ENCODE peak calls at places on chromosomes 6 and 20, in nine cellular contexts. One of them, this sample, is unnamed.

GRCh38 chr6:1593958-1594314 is 15.8 kb upstream of the FOXC1 start:
- DNase-seq in NCI-H1092 treated with DMSO at 0.1 percent for 48 hours: no peak
- DNase-seq in tibial artery: no peak
- DNase-seq in bronchial epithelial cell: no peak
- DNase-seq in GM10248: no peak
- DNase-seq in neural crest cell: no peak
- DNase-seq in iris pigment epithelial cell: no peak
- DNase-seq in epithelial cell of esophagus: no peak
- DNase-seq in mammary epithelial cell: peak
- DNase-seq in this sample: no peak

GRCh38 chr20:5531318-5532081 is 214.7 kb upstream of the PROKR2 start:
- DNase-seq in NCI-H1092 treated with DMSO at 0.1 percent for 48 hours: no peak
- DNase-seq in tibial artery: peak
- DNase-seq in bronchial epithelial cell: peak
- DNase-seq in GM10248: no peak
- DNase-seq in neural crest cell: no peak
- DNase-seq in iris pigment epithelial cell: peak
- DNase-seq in epithelial cell of esophagus: peak
- DNase-seq in mammary epithelial cell: peak
- DNase-seq in this sample: no peak

GRCh38 chr6:20403766-20404640 is 2.3 kb downstream of the E2F3 start:
- DNase-seq in NCI-H1092 treated with DMSO at 0.1 percent for 48 hours: peak
- DNase-seq in tibial artery: peak
- DNase-seq in bronchial epithelial cell: peak
- DNase-seq in GM10248: peak
- DNase-seq in neural crest cell: peak
- DNase-seq in iris pigment epithelial cell: peak
- DNase-seq in epithelial cell of esophagus: peak
- DNase-seq in mammary epithelial cell: peak
- DNase-seq in this sample: peak

GRCh38 chr6:37493047-37493995 is 6.4 kb downstream of the CCDC167 start:
- DNase-seq in NCI-H1092 treated with DMSO at 0.1 percent for 48 hours: peak
- DNase-seq in tibial artery: no peak
- DNase-seq in bronchial epithelial cell: no peak
- DNase-seq in GM10248: no peak
- DNase-seq in neural crest cell: no peak
- DNase-seq in iris pigment epithelial cell: no peak
- DNase-seq in epithelial cell of esophagus: no peak
- DNase-seq in mammary epithelial cell: no peak
- DNase-seq in this sample: no peak

GRCh38 chr6:13216236-13216933 is 112.0 kb downstream of the TBC1D7 start:
- DNase-seq in NCI-H1092 treated with DMSO at 0.1 percent for 48 hours: no peak
- DNase-seq in tibial artery: no peak
- DNase-seq in bronchial epithelial cell: no peak
- DNase-seq in GM10248: no peak
- DNase-seq in neural crest cell: no peak
- DNase-seq in iris pigment epithelial cell: no peak
- DNase-seq in epithelial cell of esophagus: peak
- DNase-seq in mammary epithelial cell: no peak
- DNase-seq in this sample: no peak

GRCh38 chr6:28137458-28138020 is 4.1 kb upstream of the ZKSCAN8 start:
- DNase-seq in NCI-H1092 treated with DMSO at 0.1 percent for 48 hours: no peak
- DNase-seq in tibial artery: no peak
- DNase-seq in bronchial epithelial cell: peak
- DNase-seq in GM10248: peak
- DNase-seq in neural crest cell: no peak
- DNase-seq in iris pigment epithelial cell: no peak
- DNase-seq in epithelial cell of esophagus: peak
- DNase-seq in mammary epithelial cell: no peak
- DNase-seq in this sample: no peak

GRCh38 chr20:38460040-38460623 is 12.5 kb upstream of the RALGAPB start:
- DNase-seq in NCI-H1092 treated with DMSO at 0.1 percent for 48 hours: no peak
- DNase-seq in tibial artery: no peak
- DNase-seq in bronchial epithelial cell: peak
- DNase-seq in GM10248: no peak
- DNase-seq in neural crest cell: no peak
- DNase-seq in iris pigment epithelial cell: peak
- DNase-seq in epithelial cell of esophagus: peak
- DNase-seq in mammary epithelial cell: peak
- DNase-seq in this sample: peak

GRCh38 chr6:75424610-75425548 is 68.7 kb downstream of the FILIP1 start:
- DNase-seq in NCI-H1092 treated with DMSO at 0.1 percent for 48 hours: no peak
- DNase-seq in tibial artery: no peak
- DNase-seq in bronchial epithelial cell: peak
- DNase-seq in GM10248: no peak
- DNase-seq in neural crest cell: no peak
- DNase-seq in iris pigment epithelial cell: peak
- DNase-seq in epithelial cell of esophagus: peak
- DNase-seq in mammary epithelial cell: no peak
- DNase-seq in this sample: no peak

GRCh38 chr6:144993870-144994269 is 708.7 kb downstream of the UTRN start:
- DNase-seq in NCI-H1092 treated with DMSO at 0.1 percent for 48 hours: no peak
- DNase-seq in tibial artery: no peak
- DNase-seq in bronchial epithelial cell: peak
- DNase-seq in GM10248: no peak
- DNase-seq in neural crest cell: no peak
- DNase-seq in iris pigment epithelial cell: peak
- DNase-seq in epithelial cell of esophagus: peak
- DNase-seq in mammary epithelial cell: no peak
- DNase-seq in this sample: no peak

GRCh38 chr20:32482251-32483220 is 102.6 kb downstream of the NOL4L start:
- DNase-seq in NCI-H1092 treated with DMSO at 0.1 percent for 48 hours: no peak
- DNase-seq in tibial artery: peak
- DNase-seq in bronchial epithelial cell: no peak
- DNase-seq in GM10248: no peak
- DNase-seq in neural crest cell: peak
- DNase-seq in iris pigment epithelial cell: no peak
- DNase-seq in epithelial cell of esophagus: peak
- DNase-seq in mammary epithelial cell: peak
- DNase-seq in this sample: no peak

GRCh38 chr20:15491564-15491963 is 1081.7 kb downstream of the KIF16B start:
- DNase-seq in NCI-H1092 treated with DMSO at 0.1 percent for 48 hours: no peak
- DNase-seq in tibial artery: no peak
- DNase-seq in bronchial epithelial cell: peak
- DNase-seq in GM10248: no peak
- DNase-seq in neural crest cell: no peak
- DNase-seq in iris pigment epithelial cell: no peak
- DNase-seq in epithelial cell of esophagus: peak
- DNase-seq in mammary epithelial cell: peak
- DNase-seq in this sample: no peak

GRCh38 chr6:42314571-42314950 is 96.9 kb upstream of the MRPS10 start:
- DNase-seq in NCI-H1092 treated with DMSO at 0.1 percent for 48 hours: no peak
- DNase-seq in tibial artery: no peak
- DNase-seq in bronchial epithelial cell: no peak
- DNase-seq in GM10248: no peak
- DNase-seq in neural crest cell: no peak
- DNase-seq in iris pigment epithelial cell: no peak
- DNase-seq in epithelial cell of esophagus: peak
- DNase-seq in mammary epithelial cell: no peak
- DNase-seq in this sample: no peak

GRCh38 chr20:12371955-12372354 is 454.3 kb downstream of the BTBD3 start:
- DNase-seq in NCI-H1092 treated with DMSO at 0.1 percent for 48 hours: peak
- DNase-seq in tibial artery: no peak
- DNase-seq in bronchial epithelial cell: no peak
- DNase-seq in GM10248: no peak
- DNase-seq in neural crest cell: no peak
- DNase-seq in iris pigment epithelial cell: no peak
- DNase-seq in epithelial cell of esophagus: no peak
- DNase-seq in mammary epithelial cell: no peak
- DNase-seq in this sample: no peak

GRCh38 chr6:73586416-73586974 is 65.7 kb upstream of the EEF1A1 start:
- DNase-seq in NCI-H1092 treated with DMSO at 0.1 percent for 48 hours: no peak
- DNase-seq in tibial artery: peak
- DNase-seq in bronchial epithelial cell: no peak
- DNase-seq in GM10248: no peak
- DNase-seq in neural crest cell: no peak
- DNase-seq in iris pigment epithelial cell: peak
- DNase-seq in epithelial cell of esophagus: no peak
- DNase-seq in mammary epithelial cell: no peak
- DNase-seq in this sample: no peak

This sample was measured in RWPE1.